ENCODE peak calls at places on chromosomes 11 and 22, in five cellular contexts. P is kidney epithelial cell; W is heart right ventricle; G is MM.1S; J is CD8-positive, alpha-beta T cell. Q is an unnamed sample.
A peak's percentile ranks its signal among the peaks of the same experiment; 100 is the strongest.

GRCh38 chr11:12900496-12900895 is 108.6 kb upstream of the RASSF10 start:
- DNase-seq in W (no peak), G (no peak), P (peak; percentile 83), J (no peak), Q (no peak)

GRCh38 chr22:24155597-24156145 is 25.6 kb upstream of the SUSD2 start:
- DNase-seq in J (peak; percentile 23), W (peak; percentile 86), G (peak; percentile 61), P (no peak), Q (no peak)

GRCh38 chr11:19938051-19938856 is 222.0 kb downstream of the DBX1 start:
- DNase-seq in J (no peak), P (no peak), W (peak; percentile 29), G (peak; percentile 38), Q (no peak)

GRCh38 chr11:119378851-119379465 is 2.5 kb downstream of the USP2 start:
- DNase-seq in P (no peak), J (no peak), W (no peak), G (no peak), Q (no peak)

GRCh38 chr11:78560826-78561484 is 13.7 kb downstream of the NARS2 start:
- DNase-seq in P (no peak), W (no peak), J (no peak), G (no peak), Q (no peak)

GRCh38 chr11:77561257-77561656 is 28.5 kb upstream of the AQP11 start:
- DNase-seq in W (no peak), G (no peak), P (no peak), J (no peak), Q (no peak)

GRCh38 chr22:20777420-20778177 is 3.7 kb downstream of the SERPIND1 start:
- DNase-seq in P (peak; percentile 65), W (no peak), J (no peak), G (no peak), Q (no peak)

GRCh38 chr11:126048198-126048597 is 14.5 kb downstream of the CDON start:
- DNase-seq in G (no peak), P (no peak), J (no peak), W (no peak), Q (no peak)

GRCh38 chr11:13297917-13298356 is 20.3 kb downstream of the BMAL1 start:
- DNase-seq in J (no peak), P (no peak), G (no peak), W (no peak), Q (no peak)

GRCh38 chr22:36589856-36590255 is 60.9 kb upstream of the EIF3D start:
- DNase-seq in P (no peak), W (no peak), G (no peak), J (no peak), Q (no peak)

GRCh38 chr11:12389676-12390075 is 12.3 kb downstream of the PARVA start:
- DNase-seq in W (no peak), P (no peak), G (no peak), J (no peak), Q (no peak)

GRCh38 chr22:25369133-25369532 is 149.7 kb downstream of the CRYBB2 start:
- DNase-seq in G (no peak), W (no peak), P (no peak), J (no peak), Q (no peak)

GRCh38 chr11:99246199-99246598 is 225.4 kb downstream of the CNTN5 start:
- DNase-seq in G (no peak), P (no peak), J (no peak), W (no peak), Q (no peak)

GRCh38 chr22:30224161-30224857 is 22.2 kb downstream of the LIF start:
- DNase-seq in J (no peak), W (no peak), P (no peak), G (peak; percentile 39), Q (no peak)

GRCh38 chr11:14973621-14974020 is 1.5 kb upstream of the CALCA start:
- DNase-seq in W (peak; percentile 13), P (no peak), J (no peak), G (no peak), Q (no peak)

GRCh38 chr11:2393111-2393868 is 7.3 kb upstream of the TSSC4 start:
- DNase-seq in G (no peak), P (no peak), J (no peak), W (no peak), Q (no peak)

GRCh38 chr11:94776351-94777321 is 8.5 kb downstream of the AMOTL1 start:
- DNase-seq in P (no peak), G (peak; percentile 14), J (no peak), W (peak; percentile 21), Q (no peak)

GRCh38 chr11:104320956-104321355 is 157.0 kb upstream of the PDGFD start:
- DNase-seq in G (no peak), J (no peak), P (no peak), W (no peak), Q (no peak)

GRCh38 chr11:44680982-44681597 is 45.7 kb upstream of the TSPAN18 start:
- DNase-seq in G (peak; percentile 67), J (peak; percentile 39), W (no peak), P (no peak), Q (no peak)

GRCh38 chr11:65308281-65308891 is 6.3 kb upstream of the CDC42EP2 start:
- DNase-seq in W (peak; percentile 72), J (no peak), P (no peak), G (no peak), Q (no peak)

GRCh38 chr11:2728663-2729332 is 29.0 kb upstream of the KCNQ1OT1 start:
- DNase-seq in J (no peak), W (no peak), G (no peak), P (no peak), Q (no peak)

GRCh38 chr11:102552020-102552419 is 21.5 kb upstream of the MMP7 start:
- DNase-seq in J (no peak), G (no peak), P (no peak), W (no peak), Q (no peak)

DNA sequence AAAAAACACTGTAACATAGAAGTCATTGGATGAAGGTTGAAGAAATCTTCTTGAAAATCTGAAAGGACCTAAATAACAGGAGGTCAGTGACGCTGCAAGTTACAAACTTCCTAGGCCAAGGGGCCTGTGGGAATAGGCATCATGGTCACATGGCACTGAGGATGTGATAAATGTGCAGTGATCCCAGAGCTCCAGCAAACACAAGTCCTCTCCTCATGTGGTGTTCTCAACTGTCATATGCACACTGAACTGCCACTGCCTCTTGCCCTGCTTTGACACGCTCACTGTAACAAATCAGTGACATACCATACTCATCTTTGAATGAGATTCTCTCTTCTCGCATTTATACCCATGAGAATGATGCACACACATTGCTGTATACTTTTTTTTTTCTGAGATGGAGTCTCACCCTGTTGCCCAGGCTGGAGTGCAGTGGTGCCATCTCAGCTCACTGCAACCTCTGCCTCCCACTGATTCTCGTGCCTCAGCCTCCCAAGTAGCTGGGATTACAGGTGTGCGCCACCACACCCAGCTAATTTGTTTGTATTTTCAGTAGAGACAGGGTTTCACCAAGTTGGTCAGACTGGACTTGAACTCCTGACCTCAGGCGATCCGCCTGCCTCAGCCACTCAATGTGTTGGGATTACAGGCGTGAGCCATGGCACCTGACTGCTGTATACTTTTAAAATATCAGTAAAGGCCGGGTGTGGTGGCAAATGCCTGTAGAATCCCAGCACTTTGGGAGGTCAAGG is 65.1 kb upstream of the YPEL1 start:
- DNase-seq in P (no peak), G (no peak), W (no peak), J (no peak), Q (no peak)
- H3K36me3 ChIP-seq in P (peaks cover 1% of the 10 kb centered on the region), G (peaks cover 4% of the 10 kb centered on the region), W (peaks cover 96% of the 10 kb centered on the region), J (peaks cover 29% of the 10 kb centered on the region), Q (peaks cover 31% of the 10 kb centered on the region)

GRCh38 chr11:74816664-74817063 is 68.0 kb downstream of the RNF169 start:
- DNase-seq in J (no peak), P (no peak), W (no peak), G (no peak), Q (no peak)
- H3K36me3 ChIP-seq in J (no peaks in the 10 kb centered on the region), P (no peaks in the 10 kb centered on the region), W (peaks cover 69% of the 10 kb centered on the region), G (no peaks in the 10 kb centered on the region), Q (no peaks in the 10 kb centered on the region)

DNA sequence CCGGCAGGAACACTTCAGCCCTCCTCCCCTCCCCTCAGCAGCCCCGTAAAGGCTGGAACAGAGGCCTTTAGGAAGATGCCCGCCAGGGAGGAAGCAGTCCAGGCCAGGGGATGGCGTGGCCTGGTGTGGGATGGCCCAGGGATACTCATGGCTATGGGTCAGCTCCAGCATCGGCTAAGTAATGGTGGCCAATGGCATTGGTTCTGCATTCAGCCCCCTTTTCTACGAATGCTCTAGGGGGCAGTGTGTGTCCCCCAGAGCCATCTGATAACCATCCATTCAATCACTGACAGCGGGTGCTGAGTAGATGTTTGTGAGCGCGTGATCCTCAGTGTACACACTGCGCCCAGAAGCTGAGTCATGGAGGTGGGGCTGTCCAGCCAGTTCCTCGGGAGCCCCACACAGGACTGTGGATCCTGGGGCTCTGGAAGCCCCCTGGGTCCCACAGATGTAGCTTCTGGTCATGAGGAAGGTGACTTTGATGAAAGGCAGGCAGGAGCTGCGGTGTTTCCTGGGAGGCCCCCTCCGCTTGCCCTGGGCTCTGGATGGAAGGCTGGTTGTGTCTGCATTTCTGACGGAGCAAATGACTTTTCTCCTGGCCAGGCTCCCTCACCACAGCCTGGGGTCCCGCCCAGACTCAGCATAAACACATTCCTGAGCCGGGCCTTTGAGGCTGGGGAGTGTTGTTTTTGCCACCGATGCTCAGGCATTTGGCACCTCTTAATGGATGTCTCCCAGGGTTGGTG is 46.5 kb downstream of the FBLN1 start:
- DNase-seq in G (no peak), W (no peak), J (no peak), P (no peak), Q (peak; percentile 52)
- H3K36me3 ChIP-seq in G (no peaks in the 10 kb centered on the region), W (peaks cover 7% of the 10 kb centered on the region), J (no peaks in the 10 kb centered on the region), P (no peaks in the 10 kb centered on the region), Q (peaks cover 4% of the 10 kb centered on the region)

GRCh38 chr11:8639655-8640054 is 42.8 kb downstream of the TRIM66 start:
- DNase-seq in G (no peak), W (no peak), J (no peak), P (no peak), Q (no peak)
- H3K36me3 ChIP-seq in G (no peaks in the 10 kb centered on the region), W (peaks cover 93% of the 10 kb centered on the region), J (peaks cover 39% of the 10 kb centered on the region), P (peaks cover 2% of the 10 kb centered on the region), Q (peaks cover 55% of the 10 kb centered on the region)